ENCODE peak calls at places on chromosomes 11 and 22, in seven cellular contexts. M, R, O, V, Z, I and D are unnamed samples.

GRCh38 chr11:8265681-8266241 is 2.1 kb upstream of the LMO1 start:
- DNase-seq in M (no peak), R (no peak), O (no peak), V (no peak), Z (no peak), I (no peak), D (no peak)

GRCh38 chr11:72140661-72141060 is 5.1 kb downstream of the FOLR3 start:
- DNase-seq in M (no peak), R (no peak), O (no peak), V (no peak), Z (no peak), I (no peak), D (no peak)

GRCh38 chr11:19241260-19242183 is 777 bp upstream of the E2F8 start:
- DNase-seq in M (peak; percentile 30), R (peak; percentile 10), O (peak; percentile 8), V (peak; percentile 71), Z (peak; percentile 58), I (peak; percentile 85), D (peak; percentile 80)

GRCh38 chr11:116644948-116645305 is 127.9 kb downstream of the BUD13 start:
- DNase-seq in M (no peak), R (no peak), O (no peak), V (no peak), Z (no peak), I (no peak), D (no peak)

GRCh38 chr22:46064236-46064965 is 85.9 kb upstream of the PPARA start:
- DNase-seq in M (peak; percentile 19), R (no peak), O (no peak), V (no peak), Z (no peak), I (no peak), D (no peak)

GRCh38 chr11:60929774-60930173 is 5.5 kb downstream of the TMEM132A start:
- DNase-seq in M (no peak), R (no peak), O (no peak), V (no peak), Z (no peak), I (no peak), D (no peak)

GRCh38 chr22:20862540-20862939 is 3.7 kb downstream of the SNAP29 start:
- DNase-seq in M (no peak), R (no peak), O (no peak), V (no peak), Z (no peak), I (no peak), D (no peak)

GRCh38 chr11:12363373-12363772 is 14.0 kb upstream of the PARVA start:
- DNase-seq in M (no peak), R (no peak), O (no peak), V (no peak), Z (no peak), I (no peak), D (no peak)

GRCh38 chr11:65502274-65502851 is 3.5 kb downstream of the MALAT1 start:
- DNase-seq in M (no peak), R (no peak), O (peak; percentile 63), V (no peak), Z (no peak), I (no peak), D (no peak)

GRCh38 chr11:29159552-29160465 is 857.0 kb downstream of the KCNA4 start:
- DNase-seq in M (no peak), R (no peak), O (peak; percentile 82), V (peak; percentile 47), Z (peak; percentile 64), I (peak; percentile 24), D (peak; percentile 7)

GRCh38 chr11:69449320-69450063 is 32.0 kb upstream of the LINC01488 start:
- DNase-seq in M (peak; percentile 79), R (peak; percentile 85), O (peak; percentile 92), V (no peak), Z (no peak), I (no peak), D (no peak)

DNA sequence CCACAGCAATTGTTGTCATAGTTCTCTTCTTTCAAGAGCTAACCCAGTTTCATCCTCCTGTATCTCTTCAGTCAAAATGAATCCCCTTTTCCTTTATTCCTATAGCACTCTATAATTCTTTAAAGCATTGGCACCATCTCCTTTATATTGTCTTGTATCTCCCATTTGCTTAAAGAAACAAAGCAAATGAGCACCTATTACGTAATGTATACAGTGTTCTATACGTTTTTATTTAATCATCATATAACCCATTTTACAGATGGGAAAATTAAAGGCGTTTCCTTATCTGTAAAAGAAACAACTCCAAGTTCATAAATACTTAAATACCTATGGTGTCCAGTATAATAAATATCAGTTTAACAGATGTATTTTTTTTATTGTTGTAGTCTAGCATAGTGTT is 6.4 kb upstream of the REXO2 start:
- DNase-seq in M (no peak), R (no peak), O (no peak), V (no peak), Z (no peak), I (no peak), D (no peak)
- TF ChIP-seq CTCF in M (no peak), R (no peak), O (no peak), V (no peak), Z (no peak), I (no peak), D (no peak)

GRCh38 chr11:35387341-35387982 is 31.9 kb downstream of the SLC1A2 start:
- DNase-seq in M (no peak), R (no peak), O (no peak), V (no peak), Z (no peak), I (no peak), D (no peak)
- TF ChIP-seq CTCF in M (peak; percentile 65), R (no peak), O (no peak), V (no peak), Z (no peak), I (no peak), D (peak; percentile 12)

GRCh38 chr11:15849265-15849664 is 507.1 kb downstream of the SOX6 start:
- DNase-seq in M (no peak), R (no peak), O (no peak), V (no peak), Z (no peak), I (no peak), D (no peak)

GRCh38 chr11:15848769-15849168 is 507.6 kb downstream of the SOX6 start:
- DNase-seq in M (no peak), R (no peak), O (no peak), V (no peak), Z (no peak), I (no peak), D (no peak)

GRCh38 chr11:15854245-15854644 is 502.1 kb downstream of the SOX6 start:
- DNase-seq in M (no peak), R (no peak), O (no peak), V (no peak), Z (no peak), I (no peak), D (no peak)

GRCh38 chr11:15850992-15851615 is 505.2 kb downstream of the SOX6 start:
- DNase-seq in M (no peak), R (no peak), O (no peak), V (no peak), Z (no peak), I (no peak), D (no peak)

GRCh38 chr11:15852179-15852578 is 504.2 kb downstream of the SOX6 start:
- DNase-seq in M (no peak), R (no peak), O (no peak), V (peak; percentile 13), Z (peak; percentile 16), I (no peak), D (no peak)
- TF ChIP-seq CTCF in M (peak; percentile 65), R (peak; percentile 49), O (peak; percentile 30), V (peak; percentile 17), Z (peak; percentile 15), I (peak; percentile 15), D (peak; percentile 22)

GRCh38 chr11:67691149-67691548 is 16.7 kb upstream of the ALDH3B2 start:
- DNase-seq in M (no peak), R (no peak), O (no peak), V (no peak), Z (no peak), I (no peak), D (no peak)
- TF ChIP-seq CTCF in M (peak; percentile 37), R (peak; percentile 47), O (no peak), V (no peak), Z (peak; percentile 18), I (no peak), D (peak; percentile 26)